ENCODE peak calls at places on chromosomes 16 and 17, in five cellular contexts. M is H1, O is psoas muscle, W is A549, G is testis. U is an unnamed sample.

GRCh38 chr17:45584092-45585036 is 93.8 kb upstream of the PLEKHM1 start:
- DNase-seq in M (no peak), O (peak), W (peak), G (peak), U (peak)

GRCh38 chr16:83845263-83845662 is 37.5 kb downstream of the HSBP1 start:
- DNase-seq in M (no peak), O (no peak), W (no peak), G (no peak), U (no peak)

GRCh38 chr17:82835766-82836512 is 3.9 kb downstream of the ZNF750 start:
- DNase-seq in M (no peak), O (no peak), W (no peak), G (no peak), U (peak)

GRCh38 chr16:27745348-27745747 is 195.4 kb downstream of the KATNIP start:
- DNase-seq in M (no peak), O (no peak), W (peak), G (no peak), U (no peak)

GRCh38 chr16:15811778-15812750 is 44.8 kb downstream of the MYH11 start:
- DNase-seq in M (no peak), O (no peak), W (no peak), G (peak), U (peak)

GRCh38 chr17:79980246-79981043 is 55.2 kb downstream of the TBC1D16 start:
- DNase-seq in M (no peak), O (no peak), W (no peak), G (no peak), U (no peak)

GRCh38 chr16:19991614-19992013 is 82.1 kb downstream of the GPR139 start:
- DNase-seq in M (no peak), O (no peak), W (no peak), G (peak), U (no peak)

GRCh38 chr16:74291577-74292208 is 4.9 kb upstream of the PSMD7 start:
- DNase-seq in M (no peak), O (no peak), W (no peak), G (no peak), U (peak)

GRCh38 chr16:73122604-73123386 is 74.9 kb upstream of the ZFHX3 start:
- DNase-seq in M (no peak), O (no peak), W (no peak), G (peak), U (no peak)

GRCh38 chr16:86455609-86456008 is 54.7 kb upstream of the FOXF1 start:
- DNase-seq in M (no peak), O (no peak), W (no peak), G (no peak), U (no peak)

GRCh38 chr17:27956601-27957445 is 63.7 kb upstream of the LYRM9 start:
- DNase-seq in M (no peak), O (no peak), W (no peak), G (no peak), U (no peak)

DNA sequence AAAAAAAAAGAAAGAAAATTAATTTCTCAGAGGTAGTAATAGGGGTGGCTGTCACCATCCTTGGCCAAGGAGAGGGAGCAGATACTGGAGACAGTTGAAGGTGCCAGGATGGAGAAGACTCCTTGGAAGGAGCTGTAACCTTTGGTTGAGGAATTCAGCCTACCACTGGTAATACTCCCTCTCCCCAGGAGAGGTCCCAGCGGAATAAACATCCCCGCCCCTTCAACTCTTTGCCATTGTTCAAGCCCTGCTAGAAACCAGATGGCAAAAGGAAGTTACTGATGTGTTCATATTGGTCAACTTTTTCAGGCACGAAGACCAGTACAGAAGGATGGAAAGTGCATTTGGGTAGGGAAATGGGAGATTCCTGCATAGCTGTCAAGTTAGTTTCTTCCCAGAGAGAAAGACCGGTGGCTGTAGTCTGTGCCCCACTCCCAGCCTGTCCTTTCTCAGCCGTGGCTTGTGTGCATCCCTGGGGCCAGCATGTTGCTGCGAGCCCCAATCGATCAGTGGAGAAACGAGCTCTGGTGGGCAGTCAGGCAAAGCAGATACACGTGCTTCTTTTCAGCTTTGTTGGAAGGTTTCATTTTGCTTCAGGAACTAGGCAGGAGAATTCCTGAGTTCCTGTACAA is 612.1 kb downstream of the MAF start:
- DNase-seq in M (no peak), O (no peak), W (peak), G (no peak), U (no peak)
- TF ChIP-seq CTCF in M (peak), O (no peak), W (no peak), G (no peak), U (no peak)

GRCh38 chr16:10564591-10564990 is 15.8 kb downstream of the EMP2 start:
- DNase-seq in M (no peak), O (no peak), W (no peak), G (no peak), U (no peak)
- H3K27ac ChIP-seq in M (no peak), O (peak), W (no peak), G (peak), U (no peak)

GRCh38 chr16:88382491-88383400 is at the start of gene ZNF469:
- DNase-seq in M (no peak), O (peak), W (peak), G (no peak), U (no peak)

GRCh38 chr16:88381820-88382451 is 823 bp upstream of the ZNF469 start:
- DNase-seq in M (peak), O (peak), W (no peak), G (no peak), U (no peak)

GRCh38 chr16:88384222-88385111 is 1.7 kb downstream of the ZNF469 start:
- DNase-seq in M (no peak), O (peak), W (no peak), G (no peak), U (no peak)

GRCh38 chr16:88385112-88385594 is 2.4 kb downstream of the ZNF469 start:
- DNase-seq in M (no peak), O (peak), W (no peak), G (no peak), U (no peak)

DNA sequence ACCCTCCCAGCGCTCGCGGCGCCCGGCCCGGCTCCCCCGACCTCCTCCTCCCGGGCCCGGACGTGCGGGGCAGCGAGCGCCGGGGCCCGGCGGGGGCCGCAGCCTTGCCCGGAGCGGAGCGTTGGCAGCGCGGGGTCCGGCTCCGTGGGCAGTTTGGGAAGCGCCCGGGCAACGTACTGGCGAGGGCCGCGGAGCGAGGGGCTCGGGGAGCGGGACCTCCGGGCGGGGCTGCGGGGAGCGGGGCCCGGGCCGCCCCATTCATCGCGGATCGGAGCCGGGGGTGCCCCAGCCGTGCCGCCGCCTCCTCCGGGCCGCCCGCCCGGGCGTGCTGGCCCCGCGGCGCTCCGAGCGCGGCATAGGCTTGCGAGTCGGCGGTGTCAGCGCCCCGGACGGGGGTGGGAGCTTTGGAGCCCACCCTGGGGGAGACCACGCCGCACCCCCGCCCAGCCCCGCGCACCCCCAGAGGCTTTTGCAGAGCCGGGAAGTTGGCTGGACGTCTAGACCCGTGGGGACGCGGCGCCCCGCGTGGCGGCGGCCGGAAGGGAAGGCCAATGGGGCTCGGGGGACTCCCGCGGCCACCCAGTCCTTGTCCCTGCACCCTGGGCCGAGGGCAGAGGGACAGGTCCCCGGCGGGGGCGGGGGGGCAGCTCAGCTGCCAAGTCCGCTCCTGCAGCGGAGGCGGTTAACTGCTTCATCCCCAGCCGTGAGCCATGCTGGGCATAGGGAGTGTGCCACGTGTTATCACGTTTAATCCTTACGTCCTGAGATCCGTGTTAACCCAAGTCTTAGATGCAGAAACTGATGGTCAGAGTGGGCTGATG is 852 bp downstream of the ZNF469 start:
- DNase-seq in M (no peak), O (peak), W (peak), G (peak), U (no peak)
- TF ChIP-seq CTCF in M (no peak), O (peak), W (peak), G (no peak), U (peak)

DNA sequence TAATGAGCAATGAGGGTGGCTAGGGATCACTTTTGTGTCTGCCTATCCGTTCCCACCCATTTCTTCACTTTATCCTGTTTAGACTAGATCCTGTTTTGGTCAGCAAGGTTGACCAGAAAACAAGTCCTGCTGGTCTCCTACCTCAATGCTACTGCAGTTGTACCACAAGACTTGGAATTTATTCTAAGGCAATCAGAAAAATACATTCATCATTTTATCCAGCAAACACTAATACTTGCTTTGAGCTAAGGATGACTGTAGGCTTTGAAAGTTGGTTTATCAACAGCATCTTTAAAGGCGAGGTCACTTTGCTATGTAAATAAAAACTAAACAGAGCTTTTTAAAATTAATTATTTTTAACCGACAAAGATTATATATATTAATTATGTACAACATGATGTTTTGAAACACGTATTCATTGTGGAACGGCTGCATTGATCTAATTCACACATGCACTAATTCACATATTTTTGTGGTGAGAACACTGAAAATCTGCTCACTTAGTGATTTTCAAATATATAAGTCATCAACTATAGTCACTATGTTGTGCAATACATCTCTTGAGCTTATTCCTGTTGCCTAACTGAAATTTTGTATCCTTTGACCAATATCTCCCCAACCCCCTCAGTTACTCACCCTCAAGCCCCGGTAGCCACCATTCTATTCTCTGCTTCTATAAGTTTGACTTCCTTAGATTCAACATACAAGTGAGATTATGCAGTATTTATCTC is 125.9 kb upstream of the HS3ST3A1 start:
- DNase-seq in M (no peak), O (no peak), W (no peak), G (no peak), U (peak)
- H3K27ac ChIP-seq in M (no peak), O (no peak), W (peak), G (no peak), U (no peak)

GRCh38 chr17:38798614-38799500 is 499 bp downstream of the PIP4K2B start:
- DNase-seq in M (no peak), O (no peak), W (peak), G (peak), U (peak)
- TF ChIP-seq CTCF in M (no peak), O (no peak), W (no peak), G (no peak), U (no peak)

DNA sequence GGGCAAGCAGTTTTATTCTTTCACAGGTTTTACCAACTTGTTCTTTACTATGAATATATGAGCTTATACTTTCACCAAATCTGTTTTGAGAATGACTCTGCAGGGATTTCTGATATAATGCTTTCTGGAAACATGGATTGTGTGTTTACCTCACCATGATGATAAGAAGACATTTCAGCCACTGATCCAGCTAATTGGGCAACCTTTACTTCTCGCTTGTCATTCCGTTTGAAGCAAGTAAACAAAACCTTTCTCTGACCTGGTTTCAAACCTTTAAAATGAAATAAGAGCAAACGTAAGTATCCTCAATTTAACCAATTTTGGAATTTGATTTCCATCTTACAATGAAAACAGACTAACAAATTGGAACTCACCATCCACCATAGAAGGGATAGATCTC is 13.7 kb downstream of the TOP2A start:
- DNase-seq in M (no peak), O (no peak), W (no peak), G (no peak), U (no peak)
- H3K27ac ChIP-seq in M (no peak), O (no peak), W (no peak), G (no peak), U (no peak)

DNA sequence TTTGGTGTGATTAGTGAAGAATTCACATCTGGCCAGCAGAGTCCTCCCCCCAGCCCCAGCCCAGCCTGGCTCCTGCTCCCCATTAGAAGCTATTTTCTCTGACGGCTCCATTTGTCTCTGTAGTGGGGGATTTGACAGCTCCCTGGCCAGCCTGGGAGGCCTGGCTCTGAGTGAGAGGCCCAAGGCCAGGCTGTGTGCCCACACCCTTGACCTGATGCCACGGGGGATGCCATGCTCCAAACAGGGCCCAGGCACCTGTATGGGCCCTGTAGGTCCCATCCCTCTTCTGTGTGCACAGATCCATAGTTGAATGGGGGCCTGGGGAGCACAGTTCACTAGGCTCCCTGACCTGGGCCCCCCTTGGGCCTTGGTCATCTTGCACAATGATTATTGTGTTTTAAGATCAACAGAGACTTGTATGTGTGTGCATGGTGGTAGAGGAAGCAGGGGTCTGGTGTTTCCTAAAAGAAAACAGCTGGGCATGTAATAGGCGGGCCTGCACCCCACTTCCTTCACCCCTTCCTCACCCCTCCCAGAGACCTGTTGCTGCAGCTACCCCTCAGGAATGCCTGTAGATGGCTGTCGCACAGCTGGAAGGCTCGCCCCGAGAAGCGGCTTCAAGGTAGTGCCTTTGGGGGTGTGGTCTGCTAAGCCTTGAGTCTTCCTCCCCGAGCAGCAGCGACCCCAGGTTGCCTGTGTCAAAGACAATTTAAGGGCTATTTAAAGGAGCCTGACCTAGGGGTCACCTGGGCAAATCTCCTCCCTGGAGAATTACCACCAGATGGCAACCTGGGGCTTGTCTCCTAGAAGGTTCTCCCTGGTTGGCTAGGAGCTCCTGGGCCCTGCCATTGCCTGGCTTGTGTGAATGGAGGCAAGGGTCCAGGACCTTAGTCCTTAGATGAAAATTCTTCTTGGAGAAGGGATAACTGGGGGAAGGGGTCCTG is 51.0 kb upstream of the TAC4 start:
- DNase-seq in M (peak), O (no peak), W (peak), G (no peak), U (no peak)
- TF ChIP-seq CTCF in M (peak), O (no peak), W (peak), G (no peak), U (no peak)

DNA sequence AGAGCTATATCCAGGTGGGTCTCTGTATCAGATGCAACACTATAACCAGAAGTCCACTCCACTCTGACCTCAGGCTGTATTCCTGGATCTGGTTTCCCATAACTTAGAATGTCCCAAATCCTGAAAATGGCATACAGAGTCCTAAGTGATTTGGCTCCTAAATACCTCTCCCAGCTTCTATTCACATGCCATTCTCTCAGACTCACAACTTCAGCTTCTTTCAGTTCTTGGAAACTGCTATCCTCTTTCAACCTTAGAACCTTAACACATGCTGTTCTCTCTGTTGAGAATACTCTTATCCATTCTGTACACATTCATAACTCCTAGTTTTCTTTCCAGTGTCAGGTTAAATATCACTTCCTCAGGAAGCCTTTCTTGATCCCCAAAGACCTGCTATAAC is 132.0 kb downstream of the BRIP1 start:
- DNase-seq in M (no peak), O (no peak), W (no peak), G (no peak), U (no peak)
- H3K27ac ChIP-seq in M (no peak), O (no peak), W (no peak), G (no peak), U (no peak)

DNA sequence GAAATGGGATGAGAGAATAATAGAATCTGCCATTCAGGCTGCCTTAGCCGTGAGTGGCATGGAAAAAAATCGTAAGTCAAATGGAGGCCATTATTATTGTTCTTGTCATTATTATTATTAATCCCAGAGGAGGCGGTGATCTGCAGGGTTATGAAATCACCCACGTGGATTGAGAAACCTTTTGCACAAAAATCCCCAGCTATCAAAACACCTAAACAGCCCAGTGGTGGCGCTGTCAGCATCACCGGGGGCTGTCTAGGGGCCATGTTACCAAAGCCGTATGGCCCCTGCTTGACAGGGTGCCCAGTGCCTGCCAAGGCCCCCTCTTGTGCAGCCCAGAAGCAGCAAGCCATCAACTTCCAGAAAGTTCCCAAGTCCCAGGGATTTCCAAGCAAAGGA is 25.2 kb downstream of the CNGB1 start:
- DNase-seq in M (no peak), O (no peak), W (no peak), G (no peak), U (no peak)
- TF ChIP-seq CTCF in M (peak), O (no peak), W (no peak), G (no peak), U (peak)